ENCODE peak calls at places on chromosome 3, in eight cellular contexts. X is A549; K is stimulated activated naive B cell treated with anti-CD40 and anti-IgM and Interleukin-4, amounts not matched to agents 10 μg/mL and 1 μg/mL and 100 μg/mL, for 72 hours; Y is Panc1; E is cardiac muscle cell; I is cardiac fibroblast; M is hypothalamus; W is AML-193. A is an unnamed sample.

GRCh38 chr3:130258532-130258952 is 86.9 kb upstream of the COL6A5 start:
- DNase-seq in X (no peak), K (no peak), Y (no peak), E (peak), I (peak), M (no peak), W (no peak), A (no peak)

GRCh38 chr3:58434990-58435389 is 1.4 kb upstream of the PDHB start:
- DNase-seq in X (no peak), K (no peak), Y (no peak), E (peak), I (peak), M (no peak), W (no peak), A (no peak)

GRCh38 chr3:99118381-99118780 is 216.9 kb upstream of the DCBLD2 start:
- DNase-seq in X (no peak), K (no peak), Y (no peak), E (no peak), I (peak), M (no peak), W (no peak), A (no peak)

GRCh38 chr3:81838455-81838854 is 77.0 kb upstream of the GBE1 start:
- DNase-seq in X (no peak), K (no peak), Y (no peak), E (no peak), I (no peak), M (no peak), W (no peak), A (no peak)

GRCh38 chr3:141448606-141449216 is 38.1 kb upstream of the RASA2 start:
- DNase-seq in X (no peak), K (no peak), Y (no peak), E (no peak), I (peak), M (no peak), W (no peak), A (no peak)

GRCh38 chr3:160755776-160756304 is at the start of gene PPM1L:
- DNase-seq in X (peak), K (peak), Y (no peak), E (peak), I (peak), M (peak), W (peak), A (peak)

GRCh38 chr3:43583481-43583880 is 38.3 kb downstream of the ANO10 start:
- DNase-seq in X (no peak), K (no peak), Y (no peak), E (no peak), I (no peak), M (no peak), W (no peak), A (no peak)

GRCh38 chr3:131033480-131034080 is 6.9 kb downstream of the NEK11 start:
- DNase-seq in X (peak), K (no peak), Y (peak), E (peak), I (peak), M (no peak), W (peak), A (no peak)

GRCh38 chr3:108404409-108404808 is 106.0 kb downstream of the MYH15 start:
- DNase-seq in X (no peak), K (no peak), Y (no peak), E (no peak), I (peak), M (no peak), W (no peak), A (no peak)

GRCh38 chr3:108178676-108179075 is 43.5 kb downstream of the IFT57 start:
- DNase-seq in X (no peak), K (no peak), Y (no peak), E (peak), I (peak), M (no peak), W (no peak), A (no peak)

GRCh38 chr3:193910886-193911738 is 224.8 kb upstream of the HES1 start:
- DNase-seq in X (no peak), K (no peak), Y (no peak), E (no peak), I (no peak), M (no peak), W (peak), A (no peak)

GRCh38 chr3:179615458-179616173 is 11.0 kb downstream of the NDUFB5 start:
- DNase-seq in X (no peak), K (no peak), Y (no peak), E (peak), I (peak), M (no peak), W (no peak), A (no peak)

A was measured in dorsolateral prefrontal cortex.